ENCODE peak calls at places on chromosomes 6 and 20, in six cellular contexts. K, H, X, W, M and S are unnamed samples.

GRCh38 chr6:3227363-3228045 is at the start of gene TUBB2B:
- DNase-seq in K (no peak), H (no peak), X (no peak), W (peak), M (peak), S (no peak)

GRCh38 chr6:30889138-30889885 is 5.0 kb downstream of the DDR1 start:
- DNase-seq in K (no peak), H (no peak), X (no peak), W (no peak), M (no peak), S (peak)

GRCh38 chr6:1856381-1856780 is 246.7 kb downstream of the FOXC1 start:
- DNase-seq in K (no peak), H (no peak), X (no peak), W (no peak), M (no peak), S (no peak)

GRCh38 chr6:148529010-148529409 is 186.4 kb downstream of the SASH1 start:
- DNase-seq in K (no peak), H (no peak), X (no peak), W (no peak), M (no peak), S (no peak)

GRCh38 chr6:125363360-125364121 is 61.8 kb upstream of the HDDC2 start:
- DNase-seq in K (no peak), H (no peak), X (no peak), W (peak), M (peak), S (no peak)

GRCh38 chr6:136967874-136968752 is 46.0 kb downstream of the SLC35D3 start:
- DNase-seq in K (peak), H (peak), X (peak), W (peak), M (peak), S (peak)

GRCh38 chr6:593139-593906 is 63.6 kb downstream of the HUS1B start:
- DNase-seq in K (peak), H (peak), X (peak), W (no peak), M (peak), S (peak)

GRCh38 chr6:132188865-132189264 is 212.4 kb downstream of the MOXD1 start:
- DNase-seq in K (no peak), H (no peak), X (peak), W (no peak), M (no peak), S (no peak)

GRCh38 chr20:2283706-2284423 is 11.9 kb upstream of the TGM3 start:
- DNase-seq in K (no peak), H (no peak), X (no peak), W (no peak), M (peak), S (no peak)

GRCh38 chr6:35310265-35310831 is 12.7 kb downstream of the DEF6 start:
- DNase-seq in K (no peak), H (no peak), X (no peak), W (no peak), M (no peak), S (no peak)

GRCh38 chr6:9140181-9140580 is 704.8 kb upstream of the SLC35B3 start:
- DNase-seq in K (no peak), H (no peak), X (no peak), W (peak), M (no peak), S (no peak)

GRCh38 chr20:44180814-44181213 is 6.2 kb downstream of the JPH2 start:
- DNase-seq in K (no peak), H (no peak), X (peak), W (no peak), M (no peak), S (no peak)

GRCh38 chr6:107618672-107619071 is 128.8 kb downstream of the SOBP start:
- DNase-seq in K (no peak), H (peak), X (no peak), W (no peak), M (no peak), S (peak)

GRCh38 chr6:35055906-35056305 is 85.2 kb downstream of the TCP11 start:
- DNase-seq in K (no peak), H (no peak), X (no peak), W (no peak), M (no peak), S (no peak)

GRCh38 chr6:90383212-90383611 is 86.6 kb upstream of the BACH2 start:
- DNase-seq in K (no peak), H (no peak), X (no peak), W (no peak), M (no peak), S (no peak)

GRCh38 chr20:21534453-21534852 is 20.6 kb upstream of the NKX2-2 start:
- DNase-seq in K (no peak), H (no peak), X (no peak), W (no peak), M (no peak), S (no peak)

GRCh38 chr6:145015739-145016558 is 719.4 kb downstream of the EPM2A start:
- DNase-seq in K (no peak), H (peak), X (peak), W (no peak), M (peak), S (no peak)

GRCh38 chr20:56442381-56443365 is 25.8 kb upstream of the RTF2 start:
- DNase-seq in K (no peak), H (no peak), X (no peak), W (no peak), M (no peak), S (peak)

GRCh38 chr20:50294164-50295088 is 103.8 kb downstream of the CEBPB start:
- DNase-seq in K (no peak), H (no peak), X (no peak), W (peak), M (no peak), S (no peak)

GRCh38 chr6:74932214-74932923 is 273.5 kb downstream of the COL12A1 start:
- DNase-seq in K (no peak), H (no peak), X (no peak), W (no peak), M (no peak), S (no peak)

GRCh38 chr6:42402184-42402583 is 49.5 kb downstream of the TRERF1 start:
- DNase-seq in K (no peak), H (peak), X (peak), W (no peak), M (no peak), S (peak)

GRCh38 chr20:49505518-49505917 is 23.1 kb upstream of the KCNB1 start:
- DNase-seq in K (no peak), H (no peak), X (peak), W (peak), M (no peak), S (no peak)

GRCh38 chr6:41416165-41416837 is 80.9 kb downstream of the NCR2 start:
- DNase-seq in K (no peak), H (no peak), X (no peak), W (no peak), M (no peak), S (no peak)